ENCODE peak calls at places on chromosomes 4 and X, in ten cellular contexts. Q is astrocyte of the spinal cord; Y is nucleus accumbens; R is CD4-positive, alpha-beta T cell; T is C1 segment of cervical spinal cord; P is AG09319; L is NCI-H2081; H is heart right ventricle; D is effector memory CD8-positive, alpha-beta T cell; F is iris pigment epithelial cell. E is an unnamed sample.

GRCh38 chrX:128698528-128698927 is 646.3 kb upstream of the ACTRT1 start:
- DNase-seq in L (peak), Q (no peak), Y (no peak), T (no peak), H (no peak), R (no peak), F (no peak), P (no peak), D (no peak), E (no peak)

GRCh38 chr4:169151671-169152070 is 119.1 kb downstream of the SH3RF1 start:
- DNase-seq in D (no peak), R (no peak), Y (no peak), F (peak), H (no peak), P (no peak), T (no peak), Q (peak), L (no peak), E (no peak)

GRCh38 chr4:26120098-26120795 is 200.6 kb upstream of the RBPJ start:
- DNase-seq in L (no peak), Q (no peak), T (no peak), D (no peak), Y (no peak), H (no peak), P (no peak), F (peak), R (no peak), E (no peak)

GRCh38 chr4:10084651-10085320 is 31.8 kb downstream of the WDR1 start:
- DNase-seq in D (no peak), F (no peak), R (no peak), H (no peak), Y (no peak), T (no peak), P (no peak), Q (no peak), L (no peak), E (no peak)

GRCh38 chrX:115330498-115331138 is 41.1 kb downstream of the LUZP4 start:
- DNase-seq in F (peak), T (no peak), H (no peak), D (no peak), Q (peak), L (peak), Y (peak), R (peak), P (no peak), E (no peak)

GRCh38 chr4:47221721-47222120 is 190.4 kb downstream of the GABRB1 start:
- DNase-seq in D (no peak), Y (no peak), T (no peak), P (no peak), L (no peak), F (peak), R (no peak), Q (peak), H (no peak), E (no peak)

GRCh38 chr4:85807247-85807915 is 332.4 kb downstream of the ARHGAP24 start:
- DNase-seq in T (no peak), Y (no peak), Q (peak), D (no peak), P (no peak), L (no peak), R (no peak), H (peak), F (peak), E (peak)

GRCh38 chr4:94571301-94571700 is 119.6 kb downstream of the PDLIM5 start:
- DNase-seq in F (no peak), Y (no peak), T (no peak), P (no peak), R (no peak), H (no peak), D (no peak), Q (no peak), L (no peak), E (no peak)

GRCh38 chrX:111131572-111131971 is 35.6 kb downstream of the PAK3 start:
- DNase-seq in Q (peak), Y (no peak), T (no peak), F (peak), D (no peak), L (no peak), R (no peak), H (no peak), P (no peak), E (no peak)

GRCh38 chr4:158315706-158316105 is 105.4 kb downstream of the TMEM144 start:
- DNase-seq in Q (peak), H (no peak), T (no peak), Y (no peak), F (peak), L (no peak), P (peak), R (no peak), D (no peak), E (no peak)

GRCh38 chrX:107825698-107826285 is at the start of gene MID2:
- DNase-seq in R (peak), Q (peak), L (peak), Y (peak), D (peak), P (no peak), H (peak), T (no peak), F (peak), E (peak)

GRCh38 chr4:98466868-98467599 is 191.4 kb downstream of the TSPAN5 start:
- DNase-seq in F (peak), L (no peak), T (no peak), R (no peak), H (no peak), Q (no peak), D (no peak), Y (no peak), P (no peak), E (no peak)

GRCh38 chrX:150773117-150773516 is 79.9 kb downstream of the MTMR1 start:
- DNase-seq in F (no peak), R (no peak), Y (no peak), D (no peak), T (no peak), Q (no peak), P (no peak), L (no peak), H (no peak), E (no peak)

GRCh38 chrX:129786210-129786651 is 6.5 kb downstream of the SASH3 start:
- DNase-seq in H (no peak), L (no peak), D (no peak), Y (no peak), R (no peak), P (no peak), T (no peak), Q (no peak), F (no peak), E (no peak)

GRCh38 chr4:150385606-150386005 is 196.3 kb upstream of the MAB21L2 start:
- DNase-seq in Y (no peak), H (no peak), T (no peak), P (peak), F (peak), R (no peak), Q (peak), D (no peak), L (peak), E (peak)

GRCh38 chr4:1407657-1408333 is 1.6 kb upstream of the NKX1-1 start:
- DNase-seq in P (no peak), Y (no peak), H (no peak), Q (no peak), F (no peak), D (no peak), R (no peak), L (no peak), T (no peak), E (no peak)

GRCh38 chrX:118627084-118627758 is 100.2 kb upstream of the IL13RA1 start:
- DNase-seq in H (no peak), Y (no peak), F (peak), T (no peak), P (no peak), R (no peak), L (peak), Q (no peak), D (no peak), E (no peak)

GRCh38 chr4:6693274-6694176 is at the start of gene S100P:
- DNase-seq in L (no peak), D (no peak), F (no peak), H (no peak), T (no peak), Y (no peak), P (no peak), Q (no peak), R (no peak), E (no peak)

GRCh38 chrX:112668476-112669404 is 11.0 kb downstream of the LHFPL1 start:
- DNase-seq in H (no peak), R (no peak), Y (no peak), P (no peak), F (no peak), Q (no peak), D (no peak), L (no peak), T (no peak), E (no peak)

GRCh38 chrX:70096052-70096451 is 33.8 kb downstream of the OTUD6A start:
- DNase-seq in L (no peak), R (no peak), T (no peak), F (peak), P (no peak), H (no peak), Q (no peak), D (no peak), Y (no peak), E (no peak)

GRCh38 chr4:37889849-37890500 is 909 bp upstream of the TBC1D1 start:
- DNase-seq in P (no peak), D (no peak), Q (no peak), L (no peak), R (no peak), Y (peak), T (no peak), H (peak), F (no peak), E (no peak)

GRCh38 chr4:122827258-122827887 is 742 bp downstream of the FGF2 start:
- DNase-seq in F (peak), R (no peak), Y (peak), H (peak), L (peak), Q (peak), P (no peak), D (peak), T (peak), E (peak)

GRCh38 chr4:118823471-118823870 is 12.5 kb downstream of the SEC24D start:
- DNase-seq in Q (no peak), T (no peak), P (no peak), H (no peak), L (peak), R (no peak), F (no peak), Y (no peak), D (no peak), E (no peak)

GRCh38 chr4:186249785-186250739 is 15.9 kb upstream of the F11 start:
- DNase-seq in D (no peak), F (peak), H (no peak), P (no peak), R (no peak), T (no peak), Y (no peak), L (no peak), Q (no peak), E (no peak)

GRCh38 chr4:15001248-15001824 is 945 bp upstream of the CPEB2 start:
- DNase-seq in R (peak), H (peak), Q (peak), Y (peak), D (no peak), L (peak), T (peak), F (peak), P (peak), E (peak)

E was measured in T1000.